ENCODE peak calls at places on chromosomes 5 and 9, in eight cellular contexts. C is MM.1S; R is body of pancreas; Q is ureter; U is MCF 10A; L is activated CD8-positive, alpha-beta T cell treated with anti-CD3 and anti-CD28 coated beads, Interleukin-2, amount 10 ng/mL, durations not matched to agents 7 days and 5 days; N is T-helper 1 cell; D is aorta. X is an unnamed sample.
A peak's percentile ranks its signal among the peaks of the same experiment; 100 is the strongest.

GRCh38 chr5:67106626-67107342 is 89.8 kb downstream of the CD180 start:
- DNase-seq in C (no peak), R (no peak), Q (no peak), U (no peak), L (no peak), N (no peak), D (no peak), X (no peak)

GRCh38 chr5:8952147-8952546 is 593.7 kb downstream of the SEMA5A start:
- DNase-seq in C (no peak), R (no peak), Q (no peak), U (no peak), L (no peak), N (no peak), D (no peak), X (no peak)

GRCh38 chr5:81422671-81423070 is 28.7 kb upstream of the ACOT12 start:
- DNase-seq in C (no peak), R (no peak), Q (no peak), U (peak; percentile 66), L (no peak), N (no peak), D (no peak), X (peak; percentile 68)

GRCh38 chr5:148471379-148471778 is 87.6 kb downstream of the FBXO38 start:
- DNase-seq in C (no peak), R (no peak), Q (no peak), U (peak; percentile 18), L (no peak), N (no peak), D (no peak), X (no peak)

GRCh38 chr5:128877476-128877875 is 87.8 kb upstream of the SLC27A6 start:
- DNase-seq in C (no peak), R (no peak), Q (no peak), U (no peak), L (no peak), N (no peak), D (no peak), X (no peak)

GRCh38 chr9:107606149-107606790 is 116.7 kb upstream of the KLF4 start:
- DNase-seq in C (no peak), R (no peak), Q (no peak), U (no peak), L (no peak), N (no peak), D (no peak), X (no peak)

GRCh38 chr5:156621719-156622118 is 228.4 kb upstream of the PPP1R2B start:
- DNase-seq in C (peak; percentile 76), R (no peak), Q (no peak), U (no peak), L (no peak), N (no peak), D (no peak), X (no peak)

GRCh38 chr9:98550206-98550820 is 158.4 kb downstream of the GABBR2 start:
- DNase-seq in C (no peak), R (no peak), Q (no peak), U (no peak), L (no peak), N (no peak), D (no peak), X (no peak)

GRCh38 chr5:6492934-6493333 is 44.3 kb downstream of the UBE2QL1 start:
- DNase-seq in C (no peak), R (no peak), Q (no peak), U (no peak), L (no peak), N (no peak), D (no peak), X (no peak)

GRCh38 chr5:149358294-149358651 is 427 bp downstream of the PCYOX1L start:
- DNase-seq in C (peak; percentile 36), R (peak; percentile 47), Q (no peak), U (no peak), L (peak; percentile 45), N (peak; percentile 18), D (no peak), X (peak; percentile 10)

GRCh38 chr5:122776143-122776542 is 1.3 kb downstream of the SNX2 start:
- DNase-seq in C (no peak), R (no peak), Q (no peak), U (peak; percentile 16), L (no peak), N (no peak), D (no peak), X (no peak)

GRCh38 chr5:124061663-124062062 is 549.7 kb downstream of the CSNK1G3 start:
- DNase-seq in C (no peak), R (peak; percentile 80), Q (peak; percentile 57), U (peak; percentile 82), L (no peak), N (no peak), D (no peak), X (no peak)

GRCh38 chr5:125491986-125492385 is 745.5 kb upstream of the ZNF608 start:
- DNase-seq in C (no peak), R (no peak), Q (no peak), U (no peak), L (no peak), N (no peak), D (no peak), X (no peak)

GRCh38 chr5:179762079-179762780 is 29.6 kb downstream of the MAML1 start:
- DNase-seq in C (peak; percentile 18), R (no peak), Q (no peak), U (peak; percentile 46), L (peak; percentile 66), N (no peak), D (peak; percentile 38), X (peak; percentile 38)

GRCh38 chr5:84260939-84261338 is 123.7 kb downstream of the EDIL3 start:
- DNase-seq in C (no peak), R (no peak), Q (no peak), U (no peak), L (no peak), N (no peak), D (no peak), X (no peak)

GRCh38 chr5:54713923-54714581 is 196.5 kb downstream of the SNX18 start:
- DNase-seq in C (no peak), R (no peak), Q (no peak), U (no peak), L (no peak), N (no peak), D (no peak), X (no peak)

GRCh38 chr5:83322273-83322924 is 149.1 kb upstream of the VCAN start:
- DNase-seq in C (no peak), R (no peak), Q (no peak), U (peak; percentile 9), L (no peak), N (no peak), D (no peak), X (no peak)

GRCh38 chr9:69157751-69158466 is 16.2 kb upstream of the TJP2 start:
- DNase-seq in C (no peak), R (no peak), Q (no peak), U (no peak), L (no peak), N (no peak), D (no peak), X (no peak)

GRCh38 chr9:121333950-121334773 is 35.9 kb downstream of the STOM start:
- DNase-seq in C (no peak), R (no peak), Q (peak; percentile 26), U (no peak), L (no peak), N (no peak), D (no peak), X (no peak)

GRCh38 chr9:131739192-131739961 is 499 bp downstream of the RAPGEF1 start:
- DNase-seq in C (peak; percentile 41), R (peak; percentile 40), Q (no peak), U (peak; percentile 26), L (peak; percentile 60), N (no peak), D (peak; percentile 63), X (no peak)

GRCh38 chr5:127950707-127951356 is 132.7 kb upstream of the SLC12A2 start:
- DNase-seq in C (no peak), R (no peak), Q (no peak), U (no peak), L (no peak), N (no peak), D (no peak), X (no peak)

GRCh38 chr9:18390393-18390792 is 83.6 kb upstream of the ADAMTSL1 start:
- DNase-seq in C (no peak), R (no peak), Q (no peak), U (no peak), L (no peak), N (no peak), D (no peak), X (no peak)

GRCh38 chr9:4832786-4833579 is 40.2 kb downstream of the RCL1 start:
- DNase-seq in C (no peak), R (peak; percentile 40), Q (no peak), U (peak; percentile 91), L (no peak), N (no peak), D (no peak), X (peak; percentile 96)

GRCh38 chr5:81235287-81236072 is 2.4 kb downstream of the CKMT2 start:
- DNase-seq in C (no peak), R (peak; percentile 23), Q (no peak), U (no peak), L (no peak), N (no peak), D (peak; percentile 73), X (no peak)

GRCh38 chr5:148909766-148910165 is 83.4 kb downstream of the ADRB2 start:
- DNase-seq in C (no peak), R (no peak), Q (no peak), U (peak; percentile 43), L (no peak), N (no peak), D (no peak), X (peak; percentile 81)